ENCODE peak calls at places on chromosome 1, in eight cellular contexts. I is NCI-H2107; D is CD8-positive, alpha-beta T cell; J is A549; G is GM13977; Z is stomach; B is left cardiac atrium; K is lower lobe of right lung. Q is an unnamed sample.

GRCh38 chr1:7640350-7640749 is 130.7 kb upstream of the VAMP3 start:
- DNase-seq in Z (no peak), G (no peak), K (no peak), B (no peak), D (no peak), I (no peak), J (no peak), Q (no peak)

GRCh38 chr1:162541619-162542141 is 19.8 kb upstream of the UAP1 start:
- DNase-seq in D (no peak), I (no peak), J (no peak), Z (no peak), G (no peak), K (no peak), B (peak; percentile 75), Q (no peak)

GRCh38 chr1:54347955-54348699 is 58.1 kb downstream of the SSBP3 start:
- DNase-seq in J (no peak), K (peak; percentile 67), Z (peak; percentile 91), G (no peak), D (no peak), B (no peak), I (peak; percentile 47), Q (no peak)

GRCh38 chr1:36433102-36433501 is 17.1 kb downstream of the OSCP1 start:
- DNase-seq in J (no peak), D (no peak), B (no peak), K (no peak), I (no peak), G (no peak), Z (no peak), Q (no peak)

GRCh38 chr1:161792740-161793139 is 26.6 kb downstream of the ATF6 start:
- DNase-seq in I (peak; percentile 12), D (no peak), B (no peak), Z (no peak), J (peak; percentile 51), K (no peak), G (peak; percentile 26), Q (no peak)

GRCh38 chr1:151946366-151946764 is 37.1 kb upstream of the THEM4 start:
- DNase-seq in B (no peak), J (no peak), I (no peak), Z (no peak), K (no peak), D (no peak), G (no peak), Q (no peak)

GRCh38 chr1:90198616-90199015 is 203.7 kb downstream of the ZNF326 start:
- DNase-seq in G (no peak), I (no peak), K (no peak), J (no peak), D (no peak), Z (no peak), B (no peak), Q (no peak)

GRCh38 chr1:176897350-176898236 is 266.9 kb downstream of the ASTN1 start:
- DNase-seq in Z (peak; percentile 55), B (peak; percentile 62), K (peak; percentile 62), J (peak; percentile 80), G (peak; percentile 57), I (peak; percentile 25), D (no peak), Q (peak; percentile 89)

GRCh38 chr1:116139592-116140134 is 28.5 kb downstream of the MAB21L3 start:
- DNase-seq in B (no peak), Z (no peak), D (no peak), G (no peak), I (no peak), J (no peak), K (no peak), Q (no peak)